ENCODE peak calls at places on chromosome 6, in four cellular contexts. One of them, this sample, is unnamed.

GRCh38 chr6:123770247-123770949 is 33.3 kb upstream of the NKAIN2 start:
- DNase-seq in fibroblast of lung: peak; percentile 27
- DNase-seq in neural progenitor cell: no peak
- DNase-seq in HCT116: no peak
- DNase-seq in this sample: no peak

GRCh38 chr6:81985191-81985590 is 232.7 kb upstream of the TENT5A start:
- DNase-seq in fibroblast of lung: no peak
- DNase-seq in neural progenitor cell: no peak
- DNase-seq in HCT116: no peak
- DNase-seq in this sample: no peak

GRCh38 chr6:143276436-143276835 is 174.1 kb downstream of the ADAT2 start:
- DNase-seq in fibroblast of lung: no peak
- DNase-seq in neural progenitor cell: no peak
- DNase-seq in HCT116: no peak
- DNase-seq in this sample: no peak

GRCh38 chr6:74480561-74480960 is 725.3 kb downstream of the COL12A1 start:
- DNase-seq in fibroblast of lung: no peak
- DNase-seq in neural progenitor cell: no peak
- DNase-seq in HCT116: no peak
- DNase-seq in this sample: no peak

GRCh38 chr6:13814938-13815575 is 700 bp upstream of the MCUR1 start:
- DNase-seq in fibroblast of lung: no peak
- DNase-seq in neural progenitor cell: no peak
- DNase-seq in HCT116: no peak
- DNase-seq in this sample: no peak

GRCh38 chr6:129346964-129347363 is 363.0 kb downstream of the ARHGAP18 start:
- DNase-seq in fibroblast of lung: no peak
- DNase-seq in neural progenitor cell: no peak
- DNase-seq in HCT116: no peak
- DNase-seq in this sample: no peak

GRCh38 chr6:43771858-43772570 is 2.0 kb downstream of the VEGFA start:
- DNase-seq in fibroblast of lung: peak; percentile 47
- DNase-seq in neural progenitor cell: peak; percentile 73
- DNase-seq in HCT116: no peak
- DNase-seq in this sample: peak; percentile 81

GRCh38 chr6:157323924-157324276 is 581 bp upstream of the TMEM242 start:
- DNase-seq in fibroblast of lung: peak; percentile 88
- DNase-seq in neural progenitor cell: peak; percentile 83
- DNase-seq in HCT116: peak; percentile 45
- DNase-seq in this sample: peak; percentile 88

GRCh38 chr6:117306227-117306784 is 40.9 kb downstream of the VGLL2 start:
- DNase-seq in fibroblast of lung: no peak
- DNase-seq in neural progenitor cell: no peak
- DNase-seq in HCT116: no peak
- DNase-seq in this sample: peak; percentile 32

GRCh38 chr6:151493495-151494234 is at the start of gene CCDC170:
- DNase-seq in fibroblast of lung: peak; percentile 17
- DNase-seq in neural progenitor cell: peak; percentile 73
- DNase-seq in HCT116: no peak
- DNase-seq in this sample: peak; percentile 52

GRCh38 chr6:54286141-54286540 is 22.1 kb upstream of the TINAG start:
- DNase-seq in fibroblast of lung: peak; percentile 70
- DNase-seq in neural progenitor cell: no peak
- DNase-seq in HCT116: no peak
- DNase-seq in this sample: no peak

GRCh38 chr6:37922563-37922962 is 103.0 kb downstream of the ZFAND3 start:
- DNase-seq in fibroblast of lung: no peak
- DNase-seq in neural progenitor cell: no peak
- DNase-seq in HCT116: no peak
- DNase-seq in this sample: no peak

GRCh38 chr6:169035381-169036280 is 218.0 kb downstream of the THBS2 start:
- DNase-seq in fibroblast of lung: peak; percentile 95
- DNase-seq in neural progenitor cell: no peak
- DNase-seq in HCT116: no peak
- DNase-seq in this sample: peak; percentile 35

GRCh38 chr6:52663120-52663934 is 7.6 kb upstream of the TMEM14A start:
- DNase-seq in fibroblast of lung: peak; percentile 65
- DNase-seq in neural progenitor cell: peak; percentile 72
- DNase-seq in HCT116: peak; percentile 59
- DNase-seq in this sample: peak; percentile 83

GRCh38 chr6:134574491-134574890 is 256.6 kb upstream of the SGK1 start:
- DNase-seq in fibroblast of lung: no peak
- DNase-seq in neural progenitor cell: no peak
- DNase-seq in HCT116: no peak
- DNase-seq in this sample: no peak

GRCh38 chr6:132813173-132813856 is 1.1 kb upstream of the RPS12 start:
- DNase-seq in fibroblast of lung: peak; percentile 40
- DNase-seq in neural progenitor cell: peak; percentile 69
- DNase-seq in HCT116: no peak
- DNase-seq in this sample: peak; percentile 48

GRCh38 chr6:55448446-55448845 is 121.2 kb downstream of the GFRAL start:
- DNase-seq in fibroblast of lung: peak; percentile 39
- DNase-seq in neural progenitor cell: no peak
- DNase-seq in HCT116: no peak
- DNase-seq in this sample: no peak

GRCh38 chr6:150876598-150876997 is 11.1 kb downstream of the MTHFD1L start:
- DNase-seq in fibroblast of lung: peak; percentile 68
- DNase-seq in neural progenitor cell: peak; percentile 68
- DNase-seq in HCT116: no peak
- DNase-seq in this sample: no peak

GRCh38 chr6:157879034-157879872 is 56.2 kb downstream of the SNX9 start:
- DNase-seq in fibroblast of lung: no peak
- DNase-seq in neural progenitor cell: peak; percentile 62
- DNase-seq in HCT116: no peak
- DNase-seq in this sample: no peak

GRCh38 chr6:142946924-142947701 is 2.1 kb upstream of the HIVEP2 start:
- DNase-seq in fibroblast of lung: peak; percentile 78
- DNase-seq in neural progenitor cell: peak; percentile 73
- DNase-seq in HCT116: no peak
- DNase-seq in this sample: peak; percentile 92

GRCh38 chr6:99276747-99277146 is 72.7 kb downstream of the FAXC start:
- DNase-seq in fibroblast of lung: peak; percentile 30
- DNase-seq in neural progenitor cell: no peak
- DNase-seq in HCT116: no peak
- DNase-seq in this sample: no peak

GRCh38 chr6:10351678-10352220 is 63.1 kb downstream of the TFAP2A start:
- DNase-seq in fibroblast of lung: no peak
- DNase-seq in neural progenitor cell: no peak
- DNase-seq in HCT116: no peak
- DNase-seq in this sample: no peak

GRCh38 chr6:10359581-10359980 is 55.3 kb downstream of the TFAP2A start:
- DNase-seq in fibroblast of lung: no peak
- DNase-seq in neural progenitor cell: no peak
- DNase-seq in HCT116: no peak
- DNase-seq in this sample: no peak

GRCh38 chr6:10350720-10351119 is 64.2 kb downstream of the TFAP2A start:
- DNase-seq in fibroblast of lung: no peak
- DNase-seq in neural progenitor cell: no peak
- DNase-seq in HCT116: no peak
- DNase-seq in this sample: no peak

DNA sequence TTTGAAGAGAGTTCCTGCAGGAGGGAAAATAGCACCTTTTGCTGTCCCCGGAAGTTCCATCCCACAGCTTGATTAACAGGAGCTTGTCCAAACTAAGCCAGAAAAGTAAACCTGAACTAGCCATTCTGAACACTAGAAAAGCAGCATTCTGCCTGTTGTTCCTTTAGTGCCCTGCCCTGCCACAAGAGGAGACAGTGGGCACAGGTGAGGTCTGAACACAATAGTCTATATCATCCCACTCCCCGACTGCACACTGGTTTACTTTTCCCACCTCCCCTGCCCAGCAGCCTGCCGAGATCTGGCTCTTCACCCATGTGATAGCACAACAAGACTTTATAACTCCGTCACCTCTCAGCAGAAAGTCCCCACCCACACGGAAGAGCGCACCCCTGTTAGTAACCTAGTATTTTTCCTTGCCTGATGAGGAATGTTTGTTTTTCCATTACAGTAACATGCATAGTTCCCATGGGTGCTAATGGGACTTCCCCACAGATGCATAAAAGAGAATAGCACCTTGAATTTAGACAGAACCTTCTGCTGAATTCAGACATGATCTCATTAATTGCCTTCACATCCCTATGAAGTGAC is 59.7 kb downstream of the TFAP2A start:
- DNase-seq in fibroblast of lung: peak; percentile 6
- DNase-seq in neural progenitor cell: no peak
- DNase-seq in HCT116: no peak
- DNase-seq in this sample: peak; percentile 20
- H2AFZ ChIP-seq in fibroblast of lung: no peak overlapping the region
- H2AFZ ChIP-seq in neural progenitor cell: no peak overlapping the region
- H2AFZ ChIP-seq in HCT116: no peak overlapping the region
- H2AFZ ChIP-seq in this sample: no peak overlapping the region

GRCh38 chr6:105200133-105200730 is 20.4 kb upstream of the POPDC3 start:
- DNase-seq in fibroblast of lung: no peak
- DNase-seq in neural progenitor cell: no peak
- DNase-seq in HCT116: no peak
- DNase-seq in this sample: no peak
- H2AFZ ChIP-seq in fibroblast of lung: no peak overlapping the region
- H2AFZ ChIP-seq in neural progenitor cell: no peak overlapping the region
- H2AFZ ChIP-seq in HCT116: peak overlapping the region; percentile 43
- H2AFZ ChIP-seq in this sample: no peak overlapping the region

DNA sequence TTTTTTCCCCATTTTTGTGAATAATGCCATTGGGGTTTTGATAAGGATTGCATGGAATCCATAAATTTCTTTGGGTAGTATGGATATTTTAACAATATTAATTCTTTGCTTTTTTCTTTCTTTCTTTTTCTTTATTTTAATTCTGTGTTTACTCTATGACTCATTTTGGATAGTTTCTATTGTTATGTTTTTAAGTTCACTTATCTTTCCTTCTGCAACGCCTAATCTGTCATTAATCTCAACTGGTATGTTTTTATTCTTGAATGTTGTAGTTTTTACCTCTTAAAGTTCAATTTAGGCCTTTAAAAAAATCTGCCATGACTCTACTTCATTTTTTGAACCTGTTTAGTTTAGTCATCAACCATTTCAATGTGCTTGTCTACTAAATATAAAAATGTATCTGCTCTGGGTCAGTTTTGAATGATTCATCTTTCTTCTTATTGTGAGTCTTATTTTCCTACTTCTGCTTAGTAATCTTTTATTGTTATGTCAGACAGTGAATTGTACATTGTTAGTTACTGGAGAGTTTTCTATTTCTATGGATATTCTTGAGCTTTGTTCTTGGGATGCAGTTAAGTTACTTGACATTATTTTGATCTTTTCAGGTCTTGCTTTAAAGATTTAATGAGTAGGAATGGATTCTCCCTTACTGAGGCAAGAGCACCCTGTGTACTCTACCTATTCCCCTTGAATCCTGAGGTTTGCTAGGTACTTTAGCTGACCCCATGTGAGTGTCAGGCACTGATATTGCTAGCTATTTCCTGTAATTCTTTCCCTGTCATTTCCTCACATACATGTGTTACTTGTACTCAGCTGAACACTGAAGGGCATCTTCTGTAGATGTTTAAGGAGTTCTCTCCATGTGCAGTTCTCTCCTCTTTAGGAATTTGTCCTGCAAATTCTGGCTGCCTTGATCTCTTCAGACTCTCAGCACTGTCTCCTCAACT is 104.2 kb downstream of the TFAP2B start:
- DNase-seq in fibroblast of lung: peak; percentile 21
- DNase-seq in neural progenitor cell: no peak
- DNase-seq in HCT116: no peak
- DNase-seq in this sample: no peak
- H2AFZ ChIP-seq in fibroblast of lung: no peak overlapping the region
- H2AFZ ChIP-seq in neural progenitor cell: no peak overlapping the region
- H2AFZ ChIP-seq in HCT116: no peak overlapping the region
- H2AFZ ChIP-seq in this sample: no peak overlapping the region

GRCh38 chr6:67887747-67888545 is 747.1 kb upstream of the ADGRB3 start:
- DNase-seq in fibroblast of lung: no peak
- DNase-seq in neural progenitor cell: no peak
- DNase-seq in HCT116: no peak
- DNase-seq in this sample: no peak

GRCh38 chr6:67889682-67889995 is 745.4 kb upstream of the ADGRB3 start:
- DNase-seq in fibroblast of lung: no peak
- DNase-seq in neural progenitor cell: no peak
- DNase-seq in HCT116: no peak
- DNase-seq in this sample: no peak

GRCh38 chr6:67887419-67887746 is 747.7 kb upstream of the ADGRB3 start:
- DNase-seq in fibroblast of lung: no peak
- DNase-seq in neural progenitor cell: no peak
- DNase-seq in HCT116: no peak
- DNase-seq in this sample: no peak

GRCh38 chr6:67888886-67889681 is 746.0 kb upstream of the ADGRB3 start:
- DNase-seq in fibroblast of lung: peak; percentile 49
- DNase-seq in neural progenitor cell: no peak
- DNase-seq in HCT116: no peak
- DNase-seq in this sample: no peak

GRCh38 chr6:67888546-67888885 is 746.6 kb upstream of the ADGRB3 start:
- DNase-seq in fibroblast of lung: no peak
- DNase-seq in neural progenitor cell: no peak
- DNase-seq in HCT116: no peak
- DNase-seq in this sample: no peak
- H2AFZ ChIP-seq in fibroblast of lung: no peak overlapping the region
- H2AFZ ChIP-seq in neural progenitor cell: no peak overlapping the region
- H2AFZ ChIP-seq in HCT116: no peak overlapping the region
- H2AFZ ChIP-seq in this sample: no peak overlapping the region

DNA sequence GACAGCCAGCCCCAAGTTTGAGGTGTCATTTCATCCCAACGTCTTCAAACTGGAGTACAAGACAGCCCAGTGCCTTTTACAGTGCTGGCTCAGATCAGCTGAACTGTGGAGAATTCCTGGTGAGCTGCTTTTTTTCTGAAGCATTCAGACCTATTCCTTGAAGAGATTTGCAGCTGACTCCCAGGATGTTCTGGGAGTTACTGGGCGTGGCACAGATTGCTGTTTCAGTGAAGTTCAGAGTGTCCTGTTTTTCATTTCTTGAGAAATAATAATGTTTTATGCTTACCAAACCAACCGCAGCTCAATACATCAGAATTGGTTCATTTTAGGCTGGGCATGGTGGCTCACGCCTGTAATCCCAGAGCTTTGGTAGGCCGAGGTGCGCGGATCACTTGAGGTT is 33.4 kb upstream of the SRPK1 start:
- DNase-seq in fibroblast of lung: no peak
- DNase-seq in neural progenitor cell: no peak
- DNase-seq in HCT116: no peak
- DNase-seq in this sample: no peak
- H2AFZ ChIP-seq in fibroblast of lung: no peak overlapping the region
- H2AFZ ChIP-seq in neural progenitor cell: peak overlapping the region; percentile 5
- H2AFZ ChIP-seq in HCT116: no peak overlapping the region
- H2AFZ ChIP-seq in this sample: no peak overlapping the region

DNA sequence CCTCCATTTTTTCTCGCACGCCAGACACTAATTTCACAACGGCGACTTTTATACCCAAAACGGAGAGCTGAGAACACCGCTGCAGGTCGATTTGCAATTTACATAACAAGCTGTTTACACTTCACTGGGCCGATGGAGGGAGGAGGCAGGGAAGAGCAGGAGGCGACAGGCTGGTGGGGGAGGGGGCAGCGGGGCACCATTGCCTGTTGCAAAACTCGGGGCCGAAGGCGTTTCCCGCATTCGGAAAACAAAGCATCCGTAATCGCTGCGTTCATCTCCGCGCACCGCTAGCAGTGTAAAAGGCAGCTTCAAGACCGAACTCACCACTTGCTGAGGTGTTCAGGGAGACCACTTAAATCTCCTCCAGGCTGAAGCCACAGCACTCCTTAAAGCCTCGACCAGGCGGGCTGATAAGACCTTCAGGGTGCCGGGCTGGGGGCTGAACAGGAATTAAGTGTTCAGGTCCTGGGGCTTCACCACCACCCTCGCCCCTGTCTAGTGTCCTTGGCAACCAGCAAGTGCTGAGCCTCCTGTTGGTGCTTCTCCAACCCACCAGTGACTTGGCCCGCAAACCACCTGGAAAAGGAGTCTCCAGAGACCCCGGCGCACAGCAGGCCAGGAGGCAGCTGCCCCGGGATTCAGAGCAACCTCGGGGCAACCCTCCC is 2.0 kb upstream of the FOXC1 start:
- DNase-seq in fibroblast of lung: no peak
- DNase-seq in neural progenitor cell: peak; percentile 88
- DNase-seq in HCT116: no peak
- DNase-seq in this sample: peak; percentile 28
- H2AFZ ChIP-seq in fibroblast of lung: no peak overlapping the region
- H2AFZ ChIP-seq in neural progenitor cell: no peak overlapping the region
- H2AFZ ChIP-seq in HCT116: no peak overlapping the region
- H2AFZ ChIP-seq in this sample: no peak overlapping the region

This sample was measured in hepatocyte.